ENCODE peak calls at places on chromosomes 7 and 10, in nine cellular contexts. Y is WERI-Rb-1; D is ovary; Q is GM12892; X is activated CD4-positive, alpha-beta T cell treated with anti-CD3 and anti-CD28 coated beads, Interleukin-2, amount 50 U/mL, for 48 hours; T is A549; Z is hippocampal formation; N is HCT116; I is naive thymus-derived CD8-positive, alpha-beta T cell. L is an unnamed sample.

GRCh38 chr10:84177541-84178386 is 4.2 kb downstream of the GPR15LG start:
- DNase-seq in Y (no peak), D (no peak), Q (no peak), X (peak), T (no peak), Z (no peak), N (no peak), I (no peak), L (no peak)

GRCh38 chr7:43716598-43716997 is 12.7 kb downstream of the COA1 start:
- DNase-seq in Y (no peak), D (no peak), Q (no peak), X (no peak), T (no peak), Z (no peak), N (no peak), I (no peak), L (no peak)

GRCh38 chr7:146076344-146076743 is 40.3 kb upstream of the CNTNAP2 start:
- DNase-seq in Y (no peak), D (no peak), Q (no peak), X (no peak), T (no peak), Z (no peak), N (no peak), I (no peak), L (no peak)

GRCh38 chr10:44393834-44394547 is 9.1 kb upstream of the CXCL12 start:
- DNase-seq in Y (no peak), D (no peak), Q (no peak), X (no peak), T (no peak), Z (no peak), N (no peak), I (no peak), L (no peak)

GRCh38 chr7:106216517-106217088 is 68.2 kb downstream of the NAMPT start:
- DNase-seq in Y (no peak), D (no peak), Q (no peak), X (no peak), T (peak), Z (no peak), N (peak), I (no peak), L (peak)

GRCh38 chr7:106767498-106768323 is 97.4 kb upstream of the PIK3CG start:
- DNase-seq in Y (no peak), D (no peak), Q (no peak), X (no peak), T (no peak), Z (no peak), N (no peak), I (no peak), L (no peak)

GRCh38 chr7:144812379-144813283 is 23.2 kb downstream of the TPK1 start:
- DNase-seq in Y (no peak), D (no peak), Q (no peak), X (no peak), T (no peak), Z (no peak), N (no peak), I (no peak), L (no peak)

GRCh38 chr10:7635431-7636125 is 31.2 kb downstream of the ITIH5 start:
- DNase-seq in Y (no peak), D (no peak), Q (no peak), X (no peak), T (no peak), Z (no peak), N (no peak), I (no peak), L (no peak)

GRCh38 chr7:142620375-142620774 is 128.9 kb upstream of the PRSS1 start:
- DNase-seq in Y (no peak), D (no peak), Q (no peak), X (no peak), T (no peak), Z (no peak), N (no peak), I (no peak), L (no peak)

GRCh38 chr7:95376632-95377380 is 19.4 kb downstream of the PON3 start:
- DNase-seq in Y (no peak), D (no peak), Q (no peak), X (no peak), T (no peak), Z (no peak), N (no peak), I (no peak), L (no peak)

GRCh38 chr10:67476201-67476600 is 219.8 kb downstream of the CTNNA3 start:
- DNase-seq in Y (no peak), D (no peak), Q (no peak), X (no peak), T (no peak), Z (no peak), N (no peak), I (no peak), L (no peak)

GRCh38 chr10:30040597-30040996 is 18.8 kb downstream of the JCAD start:
- DNase-seq in Y (no peak), D (no peak), Q (no peak), X (no peak), T (no peak), Z (no peak), N (no peak), I (no peak), L (no peak)